ENCODE peak calls at places on chromosomes 5 and 9, in four cellular contexts. R, Z, F and L are unnamed samples.

GRCh38 chr5:130526708-130527107 is 622.4 kb downstream of the CHSY3 start:
- DNase-seq in R (no peak), Z (no peak), F (no peak), L (no peak)

GRCh38 chr9:136093995-136094881 is 851 bp downstream of the NACC2 start:
- DNase-seq in R (peak; percentile 94), Z (peak; percentile 46), F (peak; percentile 21), L (peak; percentile 87)

GRCh38 chr5:1227669-1228068 is 2.5 kb downstream of the SLC6A18 start:
- DNase-seq in R (peak; percentile 67), Z (no peak), F (no peak), L (no peak)

GRCh38 chr9:113978954-113979712 is 99.0 kb downstream of the AMBP start:
- DNase-seq in R (no peak), Z (no peak), F (no peak), L (no peak)

GRCh38 chr9:133729646-133730281 is 8.4 kb downstream of the SARDH start:
- DNase-seq in R (no peak), Z (no peak), F (no peak), L (no peak)

GRCh38 chr9:136578915-136579637 is 33.2 kb upstream of the NOTCH1 start:
- DNase-seq in R (peak; percentile 63), Z (no peak), F (no peak), L (no peak)

GRCh38 chr5:43066231-43066798 is 26.2 kb upstream of the ANXA2R start:
- DNase-seq in R (peak; percentile 88), Z (peak; percentile 78), F (peak; percentile 67), L (peak; percentile 87)

GRCh38 chr5:142368529-142368928 is 43.7 kb upstream of the SPRY4 start:
- DNase-seq in R (no peak), Z (no peak), F (no peak), L (no peak)

GRCh38 chr9:136399176-136400037 is 563 bp downstream of the SNAPC4 start:
- DNase-seq in R (peak; percentile 55), Z (peak; percentile 23), F (peak; percentile 20), L (no peak)

GRCh38 chr5:133391349-133392136 is 220.8 kb downstream of the FSTL4 start:
- DNase-seq in R (no peak), Z (no peak), F (no peak), L (peak; percentile 40)

GRCh38 chr9:114218264-114219120 is 63.2 kb downstream of the COL27A1 start:
- DNase-seq in R (no peak), Z (no peak), F (no peak), L (no peak)

GRCh38 chr9:108474356-108474755 is 381.4 kb downstream of the ACTL7B start:
- DNase-seq in R (no peak), Z (no peak), F (no peak), L (no peak)

GRCh38 chr5:136802382-136802781 is 437.0 kb upstream of the TRPC7 start:
- DNase-seq in R (no peak), Z (no peak), F (no peak), L (no peak)

GRCh38 chr9:121684381-121685145 is 33.1 kb downstream of the DAB2IP start:
- DNase-seq in R (peak; percentile 64), Z (no peak), F (no peak), L (no peak)

GRCh38 chr5:90134892-90135291 is 274.7 kb downstream of the CETN3 start:
- DNase-seq in R (peak; percentile 48), Z (no peak), F (no peak), L (no peak)

GRCh38 chr9:132919609-132920268 is 24.7 kb downstream of the TSC1 start:
- DNase-seq in R (no peak), Z (no peak), F (no peak), L (no peak)

GRCh38 chr9:94443039-94443722 is 111.7 kb upstream of the PCAT7 start:
- DNase-seq in R (no peak), Z (no peak), F (no peak), L (no peak)

GRCh38 chr9:131180454-131180853 is 55.1 kb downstream of the NUP214 start:
- DNase-seq in R (no peak), Z (no peak), F (no peak), L (no peak)

GRCh38 chr9:127826253-127826913 is 23.7 kb downstream of the FPGS start:
- DNase-seq in R (no peak), Z (no peak), F (no peak), L (peak; percentile 62)

GRCh38 chr5:399296-400281 is 43.4 kb upstream of the EXOC3 start:
- DNase-seq in R (peak; percentile 89), Z (no peak), F (no peak), L (peak; percentile 95)

DNA sequence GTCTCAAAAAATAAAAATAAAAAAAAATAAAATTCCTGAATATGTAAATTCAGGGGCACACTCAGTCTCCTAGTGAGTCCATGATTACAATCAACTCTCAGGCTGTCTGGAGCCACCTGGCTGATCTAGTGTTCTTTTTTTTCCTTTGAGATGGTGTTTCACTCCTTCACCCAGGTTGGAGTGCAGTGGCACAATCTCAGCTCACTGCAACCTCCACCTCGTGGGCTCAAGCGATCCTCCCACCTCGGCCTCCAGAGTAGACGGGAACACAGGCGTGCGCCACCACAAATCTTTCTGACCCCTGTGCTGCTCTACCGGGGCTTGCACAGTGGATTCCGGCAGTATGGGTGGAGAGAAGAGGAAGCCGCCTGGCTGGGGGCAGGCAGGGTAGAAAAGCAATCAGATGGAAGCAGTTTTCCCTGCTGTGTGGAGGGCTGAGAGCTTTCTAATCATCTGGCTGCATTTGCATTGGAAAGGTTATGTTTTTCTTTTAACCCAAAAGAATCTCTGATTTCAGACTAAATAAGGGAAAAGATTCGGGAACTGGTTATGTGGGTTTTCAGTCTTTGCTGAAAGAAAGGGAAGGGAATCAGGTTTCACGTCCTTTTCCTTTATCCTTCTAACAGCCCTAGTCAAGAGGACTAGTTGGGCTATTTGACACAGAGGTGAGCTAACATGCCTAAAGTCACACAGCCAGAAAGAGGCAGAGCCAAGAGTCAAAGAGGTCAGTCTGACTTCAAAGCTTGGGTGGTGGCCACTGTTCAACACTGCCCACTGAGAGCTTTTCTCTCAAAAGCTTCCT is 26.3 kb upstream of the CORO2A start:
- DNase-seq in R (peak; percentile 19), Z (no peak), F (no peak), L (no peak)
- H3K4me3 ChIP-seq in R (no peak overlapping the region), Z (no peak overlapping the region), F (no peak overlapping the region), L (no peak overlapping the region)

GRCh38 chr9:124929464-124929863 is 11.4 kb downstream of the GOLGA1 start:
- DNase-seq in R (no peak), Z (no peak), F (no peak), L (no peak)
- H3K36me3 ChIP-seq in R (peaks cover 99% of the 10 kb centered on the region), Z (peaks cover 18% of the 10 kb centered on the region), F (peaks cover 41% of the 10 kb centered on the region), L (peaks cover 68% of the 10 kb centered on the region)

GRCh38 chr5:169696621-169697517 is 59.8 kb downstream of the DOCK2 start:
- DNase-seq in R (no peak), Z (no peak), F (no peak), L (no peak)
- H3K27ac ChIP-seq in R (no peak overlapping the region), Z (no peak overlapping the region), F (no peak overlapping the region), L (no peak overlapping the region)

DNA sequence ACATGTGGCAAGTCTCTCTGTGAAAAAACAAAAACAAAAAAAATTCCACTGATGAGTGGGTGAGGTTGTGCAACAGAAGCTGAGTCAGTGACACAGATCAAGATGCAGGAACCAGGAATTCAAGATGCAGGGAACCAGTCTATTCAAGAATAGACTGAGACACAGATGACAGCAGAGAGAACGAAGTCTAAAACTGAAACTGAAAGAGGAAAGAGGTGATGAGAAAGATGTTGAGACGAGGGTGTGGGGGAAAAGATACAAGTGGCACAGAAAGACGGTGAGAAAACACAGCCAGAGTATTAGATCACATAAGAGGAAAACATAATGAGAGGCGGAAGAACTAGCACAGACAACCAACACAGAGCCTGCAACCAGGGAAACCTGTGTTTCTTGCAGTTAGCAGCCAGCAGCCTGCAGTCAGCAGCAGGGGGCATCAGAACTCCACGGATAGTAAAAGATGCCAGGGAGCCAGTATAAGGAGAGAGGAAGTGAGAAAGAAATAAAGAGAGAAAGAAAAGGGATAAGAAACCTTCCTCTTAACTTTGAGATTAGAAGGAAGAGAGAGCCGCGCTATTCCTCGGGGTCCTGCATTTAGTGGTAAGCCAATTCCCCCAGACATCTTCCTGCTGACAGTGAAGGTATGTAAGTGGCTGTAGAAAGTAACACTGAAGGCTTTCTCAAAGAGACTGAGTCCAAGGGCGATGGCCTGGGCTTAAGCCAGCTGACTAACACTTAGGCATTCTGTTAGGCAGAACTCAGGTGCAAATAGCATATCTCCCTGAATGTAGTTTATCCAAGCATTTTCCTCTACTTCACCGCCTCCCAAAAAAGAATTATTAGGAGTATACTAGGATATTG is 79.0 kb downstream of the TLR4 start:
- DNase-seq in R (peak; percentile 79), Z (peak; percentile 67), F (peak; percentile 22), L (peak; percentile 80)
- H3K4me3 ChIP-seq in R (peak overlapping the region; percentile 56), Z (peak overlapping the region; percentile 4), F (peak overlapping the region; percentile 49), L (peak overlapping the region; percentile 31)